ENCODE peak calls at places on chromosome 1, in nine cellular contexts. One of them, this sample, is unnamed.

GRCh38 chr1:23421752-23422312 is 2.7 kb downstream of the TCEA3 start:
- DNase-seq in head of caudate nucleus: no peak
- DNase-seq in GM23338: no peak
- DNase-seq in T-helper 1 cell: no peak
- DNase-seq in stimulated activated CD8-positive, alpha-beta memory T cell treated with anti-CD3 and anti-CD28 coated beads, Interleukin-7, amount 100 ng/mL, for 1 hour: no peak
- DNase-seq in stimulated activated CD4-positive, alpha-beta T cell treated with anti-CD3 and anti-CD28 coated beads, TNF-alpha, amount 100 ng/mL, for 24 hours: no peak
- DNase-seq in hypothalamus: no peak
- DNase-seq in EL: peak
- DNase-seq in AG04450: peak
- DNase-seq in this sample: no peak

GRCh38 chr1:23341829-23342697 is 2.0 kb downstream of the HNRNPR start:
- DNase-seq in head of caudate nucleus: no peak
- DNase-seq in GM23338: no peak
- DNase-seq in T-helper 1 cell: no peak
- DNase-seq in stimulated activated CD8-positive, alpha-beta memory T cell treated with anti-CD3 and anti-CD28 coated beads, Interleukin-7, amount 100 ng/mL, for 1 hour: no peak
- DNase-seq in stimulated activated CD4-positive, alpha-beta T cell treated with anti-CD3 and anti-CD28 coated beads, TNF-alpha, amount 100 ng/mL, for 24 hours: no peak
- DNase-seq in hypothalamus: no peak
- DNase-seq in EL: peak
- DNase-seq in AG04450: no peak
- DNase-seq in this sample: no peak

GRCh38 chr1:3518256-3518655 is 63.8 kb downstream of the ARHGEF16 start:
- DNase-seq in head of caudate nucleus: no peak
- DNase-seq in GM23338: peak
- DNase-seq in T-helper 1 cell: no peak
- DNase-seq in stimulated activated CD8-positive, alpha-beta memory T cell treated with anti-CD3 and anti-CD28 coated beads, Interleukin-7, amount 100 ng/mL, for 1 hour: no peak
- DNase-seq in stimulated activated CD4-positive, alpha-beta T cell treated with anti-CD3 and anti-CD28 coated beads, TNF-alpha, amount 100 ng/mL, for 24 hours: peak
- DNase-seq in hypothalamus: no peak
- DNase-seq in EL: no peak
- DNase-seq in AG04450: no peak
- DNase-seq in this sample: no peak

GRCh38 chr1:40383488-40384412 is 10.2 kb downstream of the SMAP2 start:
- DNase-seq in head of caudate nucleus: no peak
- DNase-seq in GM23338: no peak
- DNase-seq in T-helper 1 cell: no peak
- DNase-seq in stimulated activated CD8-positive, alpha-beta memory T cell treated with anti-CD3 and anti-CD28 coated beads, Interleukin-7, amount 100 ng/mL, for 1 hour: no peak
- DNase-seq in stimulated activated CD4-positive, alpha-beta T cell treated with anti-CD3 and anti-CD28 coated beads, TNF-alpha, amount 100 ng/mL, for 24 hours: no peak
- DNase-seq in hypothalamus: no peak
- DNase-seq in EL: peak
- DNase-seq in AG04450: no peak
- DNase-seq in this sample: no peak

GRCh38 chr1:9399510-9400424 is 107.1 kb downstream of the SPSB1 start:
- DNase-seq in head of caudate nucleus: peak
- DNase-seq in GM23338: no peak
- DNase-seq in T-helper 1 cell: no peak
- DNase-seq in stimulated activated CD8-positive, alpha-beta memory T cell treated with anti-CD3 and anti-CD28 coated beads, Interleukin-7, amount 100 ng/mL, for 1 hour: no peak
- DNase-seq in stimulated activated CD4-positive, alpha-beta T cell treated with anti-CD3 and anti-CD28 coated beads, TNF-alpha, amount 100 ng/mL, for 24 hours: no peak
- DNase-seq in hypothalamus: no peak
- DNase-seq in EL: no peak
- DNase-seq in AG04450: no peak
- DNase-seq in this sample: no peak

GRCh38 chr1:225474986-225475820 is 47.4 kb upstream of the LBR start:
- DNase-seq in head of caudate nucleus: peak
- DNase-seq in GM23338: peak
- DNase-seq in T-helper 1 cell: peak
- DNase-seq in stimulated activated CD8-positive, alpha-beta memory T cell treated with anti-CD3 and anti-CD28 coated beads, Interleukin-7, amount 100 ng/mL, for 1 hour: peak
- DNase-seq in stimulated activated CD4-positive, alpha-beta T cell treated with anti-CD3 and anti-CD28 coated beads, TNF-alpha, amount 100 ng/mL, for 24 hours: no peak
- DNase-seq in hypothalamus: peak
- DNase-seq in EL: peak
- DNase-seq in AG04450: peak
- DNase-seq in this sample: peak

GRCh38 chr1:63330331-63330916 is 8.1 kb downstream of the FOXD3 start:
- DNase-seq in head of caudate nucleus: no peak
- DNase-seq in GM23338: peak
- DNase-seq in T-helper 1 cell: no peak
- DNase-seq in stimulated activated CD8-positive, alpha-beta memory T cell treated with anti-CD3 and anti-CD28 coated beads, Interleukin-7, amount 100 ng/mL, for 1 hour: no peak
- DNase-seq in stimulated activated CD4-positive, alpha-beta T cell treated with anti-CD3 and anti-CD28 coated beads, TNF-alpha, amount 100 ng/mL, for 24 hours: no peak
- DNase-seq in hypothalamus: no peak
- DNase-seq in EL: no peak
- DNase-seq in AG04450: no peak
- DNase-seq in this sample: no peak

GRCh38 chr1:213166868-213167267 is 115.8 kb downstream of the RPS6KC1 start:
- DNase-seq in head of caudate nucleus: no peak
- DNase-seq in GM23338: no peak
- DNase-seq in T-helper 1 cell: no peak
- DNase-seq in stimulated activated CD8-positive, alpha-beta memory T cell treated with anti-CD3 and anti-CD28 coated beads, Interleukin-7, amount 100 ng/mL, for 1 hour: no peak
- DNase-seq in stimulated activated CD4-positive, alpha-beta T cell treated with anti-CD3 and anti-CD28 coated beads, TNF-alpha, amount 100 ng/mL, for 24 hours: no peak
- DNase-seq in hypothalamus: no peak
- DNase-seq in EL: no peak
- DNase-seq in AG04450: no peak
- DNase-seq in this sample: no peak

GRCh38 chr1:11930571-11931445 is 3.7 kb upstream of the PLOD1 start:
- DNase-seq in head of caudate nucleus: no peak
- DNase-seq in GM23338: no peak
- DNase-seq in T-helper 1 cell: no peak
- DNase-seq in stimulated activated CD8-positive, alpha-beta memory T cell treated with anti-CD3 and anti-CD28 coated beads, Interleukin-7, amount 100 ng/mL, for 1 hour: no peak
- DNase-seq in stimulated activated CD4-positive, alpha-beta T cell treated with anti-CD3 and anti-CD28 coated beads, TNF-alpha, amount 100 ng/mL, for 24 hours: no peak
- DNase-seq in hypothalamus: no peak
- DNase-seq in EL: peak
- DNase-seq in AG04450: no peak
- DNase-seq in this sample: no peak

GRCh38 chr1:245304698-245305097 is 149.9 kb downstream of the KIF26B start:
- DNase-seq in head of caudate nucleus: no peak
- DNase-seq in GM23338: no peak
- DNase-seq in T-helper 1 cell: no peak
- DNase-seq in stimulated activated CD8-positive, alpha-beta memory T cell treated with anti-CD3 and anti-CD28 coated beads, Interleukin-7, amount 100 ng/mL, for 1 hour: no peak
- DNase-seq in stimulated activated CD4-positive, alpha-beta T cell treated with anti-CD3 and anti-CD28 coated beads, TNF-alpha, amount 100 ng/mL, for 24 hours: no peak
- DNase-seq in hypothalamus: no peak
- DNase-seq in EL: no peak
- DNase-seq in AG04450: no peak
- DNase-seq in this sample: no peak

GRCh38 chr1:108000620-108001105 is 35.7 kb upstream of the VAV3 start:
- DNase-seq in head of caudate nucleus: no peak
- DNase-seq in GM23338: no peak
- DNase-seq in T-helper 1 cell: no peak
- DNase-seq in stimulated activated CD8-positive, alpha-beta memory T cell treated with anti-CD3 and anti-CD28 coated beads, Interleukin-7, amount 100 ng/mL, for 1 hour: no peak
- DNase-seq in stimulated activated CD4-positive, alpha-beta T cell treated with anti-CD3 and anti-CD28 coated beads, TNF-alpha, amount 100 ng/mL, for 24 hours: no peak
- DNase-seq in hypothalamus: no peak
- DNase-seq in EL: peak
- DNase-seq in AG04450: peak
- DNase-seq in this sample: no peak

GRCh38 chr1:182064611-182065010 is 3.1 kb upstream of the ZNF648 start:
- DNase-seq in head of caudate nucleus: no peak
- DNase-seq in GM23338: no peak
- DNase-seq in T-helper 1 cell: no peak
- DNase-seq in stimulated activated CD8-positive, alpha-beta memory T cell treated with anti-CD3 and anti-CD28 coated beads, Interleukin-7, amount 100 ng/mL, for 1 hour: no peak
- DNase-seq in stimulated activated CD4-positive, alpha-beta T cell treated with anti-CD3 and anti-CD28 coated beads, TNF-alpha, amount 100 ng/mL, for 24 hours: no peak
- DNase-seq in hypothalamus: no peak
- DNase-seq in EL: no peak
- DNase-seq in AG04450: no peak
- DNase-seq in this sample: no peak

GRCh38 chr1:9201421-9202239 is 32.9 kb upstream of the H6PD start:
- DNase-seq in head of caudate nucleus: peak
- DNase-seq in GM23338: peak
- DNase-seq in T-helper 1 cell: no peak
- DNase-seq in stimulated activated CD8-positive, alpha-beta memory T cell treated with anti-CD3 and anti-CD28 coated beads, Interleukin-7, amount 100 ng/mL, for 1 hour: no peak
- DNase-seq in stimulated activated CD4-positive, alpha-beta T cell treated with anti-CD3 and anti-CD28 coated beads, TNF-alpha, amount 100 ng/mL, for 24 hours: no peak
- DNase-seq in hypothalamus: no peak
- DNase-seq in EL: peak
- DNase-seq in AG04450: no peak
- DNase-seq in this sample: no peak

GRCh38 chr1:242245255-242245654 is 246.4 kb upstream of the MAP1LC3C start:
- DNase-seq in head of caudate nucleus: peak
- DNase-seq in GM23338: peak
- DNase-seq in T-helper 1 cell: no peak
- DNase-seq in stimulated activated CD8-positive, alpha-beta memory T cell treated with anti-CD3 and anti-CD28 coated beads, Interleukin-7, amount 100 ng/mL, for 1 hour: no peak
- DNase-seq in stimulated activated CD4-positive, alpha-beta T cell treated with anti-CD3 and anti-CD28 coated beads, TNF-alpha, amount 100 ng/mL, for 24 hours: no peak
- DNase-seq in hypothalamus: no peak
- DNase-seq in EL: no peak
- DNase-seq in AG04450: no peak
- DNase-seq in this sample: no peak

GRCh38 chr1:59043796-59044195 is 253.1 kb upstream of the FGGY start:
- DNase-seq in head of caudate nucleus: no peak
- DNase-seq in GM23338: no peak
- DNase-seq in T-helper 1 cell: no peak
- DNase-seq in stimulated activated CD8-positive, alpha-beta memory T cell treated with anti-CD3 and anti-CD28 coated beads, Interleukin-7, amount 100 ng/mL, for 1 hour: no peak
- DNase-seq in stimulated activated CD4-positive, alpha-beta T cell treated with anti-CD3 and anti-CD28 coated beads, TNF-alpha, amount 100 ng/mL, for 24 hours: no peak
- DNase-seq in hypothalamus: no peak
- DNase-seq in EL: peak
- DNase-seq in AG04450: peak
- DNase-seq in this sample: no peak

GRCh38 chr1:100187912-100188311 is 9.9 kb upstream of the LRRC39 start:
- DNase-seq in head of caudate nucleus: peak
- DNase-seq in GM23338: no peak
- DNase-seq in T-helper 1 cell: no peak
- DNase-seq in stimulated activated CD8-positive, alpha-beta memory T cell treated with anti-CD3 and anti-CD28 coated beads, Interleukin-7, amount 100 ng/mL, for 1 hour: no peak
- DNase-seq in stimulated activated CD4-positive, alpha-beta T cell treated with anti-CD3 and anti-CD28 coated beads, TNF-alpha, amount 100 ng/mL, for 24 hours: no peak
- DNase-seq in hypothalamus: no peak
- DNase-seq in EL: no peak
- DNase-seq in AG04450: no peak
- DNase-seq in this sample: no peak

GRCh38 chr1:239719642-239720258 is 333.4 kb downstream of the CHRM3 start:
- DNase-seq in head of caudate nucleus: no peak
- DNase-seq in GM23338: no peak
- DNase-seq in T-helper 1 cell: peak
- DNase-seq in stimulated activated CD8-positive, alpha-beta memory T cell treated with anti-CD3 and anti-CD28 coated beads, Interleukin-7, amount 100 ng/mL, for 1 hour: peak
- DNase-seq in stimulated activated CD4-positive, alpha-beta T cell treated with anti-CD3 and anti-CD28 coated beads, TNF-alpha, amount 100 ng/mL, for 24 hours: peak
- DNase-seq in hypothalamus: no peak
- DNase-seq in EL: no peak
- DNase-seq in AG04450: no peak
- DNase-seq in this sample: peak

This sample was measured in activated T-helper 9 cell treated with anti-CD3 and anti-CD28 coated beads, Interleukin-2, amount 50 U/mL, for 16 hours.